ENCODE peak calls at places on chromosomes 6 and 20, in four cellular contexts. One of them, this sample, is unnamed.

GRCh38 chr20:2217857-2218529 is 77.8 kb upstream of the TGM3 start:
- DNase-seq in psoas muscle: no peak
- DNase-seq in Peyer's patch: no peak
- DNase-seq in OCI-LY7: no peak
- DNase-seq in this sample: no peak

GRCh38 chr6:13014551-13015378 is 298.2 kb downstream of the PHACTR1 start:
- DNase-seq in psoas muscle: no peak
- DNase-seq in OCI-LY7: no peak
- DNase-seq in Peyer's patch: peak
- DNase-seq in this sample: no peak

GRCh38 chr6:27468334-27468733 is 4.6 kb downstream of the ZNF184 start:
- DNase-seq in OCI-LY7: no peak
- DNase-seq in Peyer's patch: no peak
- DNase-seq in psoas muscle: no peak
- DNase-seq in this sample: no peak

GRCh38 chr6:80728830-80729229 is 622.4 kb downstream of the BCKDHB start:
- DNase-seq in Peyer's patch: no peak
- DNase-seq in psoas muscle: no peak
- DNase-seq in OCI-LY7: no peak
- DNase-seq in this sample: no peak

GRCh38 chr20:5918856-5919633 is 31.3 kb downstream of the TRMT6 start:
- DNase-seq in OCI-LY7: peak
- DNase-seq in psoas muscle: no peak
- DNase-seq in Peyer's patch: no peak
- DNase-seq in this sample: no peak

GRCh38 chr6:20827798-20828197 is 293.5 kb downstream of the CDKAL1 start:
- DNase-seq in OCI-LY7: no peak
- DNase-seq in psoas muscle: no peak
- DNase-seq in Peyer's patch: no peak
- DNase-seq in this sample: no peak

GRCh38 chr6:33377166-33377565 is 14.5 kb upstream of the KIFC1 start:
- DNase-seq in Peyer's patch: no peak
- DNase-seq in psoas muscle: no peak
- DNase-seq in OCI-LY7: no peak
- DNase-seq in this sample: no peak

GRCh38 chr20:10800288-10800687 is 126.5 kb upstream of the JAG1 start:
- DNase-seq in OCI-LY7: no peak
- DNase-seq in psoas muscle: no peak
- DNase-seq in Peyer's patch: no peak
- DNase-seq in this sample: no peak

GRCh38 chr6:168035098-168035660 is 37.7 kb downstream of the KIF25 start:
- DNase-seq in Peyer's patch: no peak
- DNase-seq in psoas muscle: peak
- DNase-seq in OCI-LY7: no peak
- DNase-seq in this sample: peak

GRCh38 chr20:34995192-34995591 is 39.5 kb downstream of the MYH7B start:
- DNase-seq in psoas muscle: no peak
- DNase-seq in OCI-LY7: no peak
- DNase-seq in Peyer's patch: peak
- DNase-seq in this sample: no peak

GRCh38 chr6:47016916-47017315 is 25.2 kb downstream of the ADGRF1 start:
- DNase-seq in Peyer's patch: no peak
- DNase-seq in OCI-LY7: no peak
- DNase-seq in psoas muscle: no peak
- DNase-seq in this sample: no peak

GRCh38 chr20:63025534-63026331 is 19.0 kb upstream of the BHLHE23 start:
- DNase-seq in OCI-LY7: no peak
- DNase-seq in psoas muscle: peak
- DNase-seq in Peyer's patch: peak
- DNase-seq in this sample: no peak

GRCh38 chr6:167742719-167743303 is 83.9 kb upstream of the AFDN start:
- DNase-seq in OCI-LY7: no peak
- DNase-seq in psoas muscle: no peak
- DNase-seq in Peyer's patch: no peak
- DNase-seq in this sample: no peak

GRCh38 chr20:24705486-24705885 is 236.1 kb downstream of the SYNDIG1 start:
- DNase-seq in OCI-LY7: no peak
- DNase-seq in psoas muscle: no peak
- DNase-seq in Peyer's patch: no peak
- DNase-seq in this sample: no peak

GRCh38 chr20:43389231-43389630 is 68.5 kb upstream of the SRSF6 start:
- DNase-seq in psoas muscle: peak
- DNase-seq in OCI-LY7: no peak
- DNase-seq in Peyer's patch: no peak
- DNase-seq in this sample: no peak

GRCh38 chr20:54068495-54068894 is 1.9 kb downstream of the BCAS1 start:
- DNase-seq in OCI-LY7: no peak
- DNase-seq in Peyer's patch: no peak
- DNase-seq in psoas muscle: no peak
- DNase-seq in this sample: no peak

GRCh38 chr6:161088676-161089328 is 97.2 kb downstream of the MAP3K4 start:
- DNase-seq in Peyer's patch: no peak
- DNase-seq in OCI-LY7: no peak
- DNase-seq in psoas muscle: no peak
- DNase-seq in this sample: no peak

GRCh38 chr6:168447282-168447681 is 6.3 kb downstream of the SMOC2 start:
- DNase-seq in psoas muscle: no peak
- DNase-seq in Peyer's patch: no peak
- DNase-seq in OCI-LY7: no peak
- DNase-seq in this sample: no peak

GRCh38 chr20:38878798-38879197 is 47.4 kb upstream of the FAM83D start:
- DNase-seq in psoas muscle: no peak
- DNase-seq in Peyer's patch: no peak
- DNase-seq in OCI-LY7: peak
- DNase-seq in this sample: no peak

GRCh38 chr6:152380993-152381898 is 255.9 kb downstream of the SYNE1 start:
- DNase-seq in Peyer's patch: peak
- DNase-seq in OCI-LY7: no peak
- DNase-seq in psoas muscle: peak
- DNase-seq in this sample: no peak

GRCh38 chr6:84137989-84138575 is 89.4 kb downstream of the CEP162 start:
- DNase-seq in Peyer's patch: no peak
- DNase-seq in psoas muscle: no peak
- DNase-seq in OCI-LY7: no peak
- DNase-seq in this sample: no peak

GRCh38 chr6:139905404-139906052 is 531.1 kb upstream of the CITED2 start:
- DNase-seq in psoas muscle: no peak
- DNase-seq in OCI-LY7: no peak
- DNase-seq in Peyer's patch: no peak
- DNase-seq in this sample: no peak

GRCh38 chr6:57147955-57148858 is 23.9 kb upstream of the BAG2 start:
- DNase-seq in Peyer's patch: no peak
- DNase-seq in psoas muscle: no peak
- DNase-seq in OCI-LY7: no peak
- DNase-seq in this sample: no peak

GRCh38 chr6:33276864-33277662 is at the start of gene B3GALT4:
- DNase-seq in Peyer's patch: peak
- DNase-seq in psoas muscle: peak
- DNase-seq in OCI-LY7: peak
- DNase-seq in this sample: peak

GRCh38 chr6:156832166-156832743 is 55.1 kb downstream of the ARID1B start:
- DNase-seq in Peyer's patch: no peak
- DNase-seq in OCI-LY7: no peak
- DNase-seq in psoas muscle: no peak
- DNase-seq in this sample: no peak

GRCh38 chr6:85864453-85865401 is 222.0 kb upstream of the SYNCRIP start:
- DNase-seq in OCI-LY7: no peak
- DNase-seq in Peyer's patch: no peak
- DNase-seq in psoas muscle: no peak
- DNase-seq in this sample: no peak

DNA sequence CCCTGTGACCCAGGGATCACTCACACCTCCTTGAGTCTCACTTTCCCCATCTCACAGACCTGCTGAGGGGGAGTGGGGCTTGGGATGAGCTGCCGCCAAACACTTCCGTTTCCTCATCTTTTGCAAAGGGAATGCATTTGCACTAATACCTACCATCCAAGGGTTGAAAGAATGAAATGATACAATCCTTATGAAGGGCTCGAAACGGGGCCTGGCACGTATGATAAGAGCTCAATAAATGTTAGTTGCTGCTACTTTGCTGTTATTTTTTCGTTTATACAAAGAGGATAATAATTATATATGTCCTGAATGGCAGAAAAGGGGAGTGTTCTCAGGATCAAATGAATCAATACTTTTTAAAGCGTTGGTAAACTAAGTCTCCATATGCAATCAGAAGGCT is 6.1 kb upstream of the TFAP2D start:
- DNase-seq in OCI-LY7: no peak
- DNase-seq in Peyer's patch: no peak
- DNase-seq in psoas muscle: no peak
- DNase-seq in this sample: no peak
- TF ChIP-seq CTCF in OCI-LY7: no peak
- TF ChIP-seq CTCF in Peyer's patch: no peak
- TF ChIP-seq CTCF in psoas muscle: no peak
- TF ChIP-seq CTCF in this sample: no peak

DNA sequence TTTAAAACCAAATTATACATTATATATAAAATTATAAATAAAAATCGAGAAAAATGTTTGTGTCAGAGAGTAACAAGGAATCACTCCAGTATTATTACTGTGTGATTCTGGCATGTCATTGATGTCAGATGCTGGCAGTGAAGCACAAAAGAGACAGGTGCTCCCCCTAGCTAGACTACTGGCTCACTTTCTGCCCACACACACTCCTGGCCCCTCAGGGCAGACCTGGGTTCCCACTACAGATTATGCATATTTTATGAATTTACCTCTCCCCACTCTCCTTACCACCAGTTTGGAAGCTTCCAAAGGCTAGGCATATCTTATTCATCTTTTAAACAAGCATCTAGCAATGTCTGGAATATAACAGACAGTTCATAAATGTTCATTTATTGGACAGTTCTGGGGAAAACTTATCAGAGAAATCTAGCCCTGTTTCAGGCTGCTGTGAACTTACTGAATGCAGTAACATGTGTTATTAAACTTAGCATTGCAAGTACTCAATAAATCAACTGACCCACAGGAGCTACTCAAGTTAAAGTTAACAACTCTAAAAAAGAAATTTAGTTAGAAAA is 12.8 kb downstream of the SNX3 start:
- DNase-seq in psoas muscle: no peak
- DNase-seq in Peyer's patch: no peak
- DNase-seq in OCI-LY7: no peak
- DNase-seq in this sample: no peak
- TF ChIP-seq CTCF in psoas muscle: no peak
- TF ChIP-seq CTCF in Peyer's patch: no peak
- TF ChIP-seq CTCF in OCI-LY7: peak
- TF ChIP-seq CTCF in this sample: no peak

GRCh38 chr6:121449331-121449730 is 13.9 kb downstream of the GJA1 start:
- DNase-seq in psoas muscle: no peak
- DNase-seq in OCI-LY7: no peak
- DNase-seq in Peyer's patch: no peak
- DNase-seq in this sample: no peak

GRCh38 chr6:121441477-121441876 is 6.0 kb downstream of the GJA1 start:
- DNase-seq in Peyer's patch: no peak
- DNase-seq in OCI-LY7: no peak
- DNase-seq in psoas muscle: no peak
- DNase-seq in this sample: no peak

GRCh38 chr6:121439456-121440250 is 4.2 kb downstream of the GJA1 start:
- DNase-seq in OCI-LY7: no peak
- DNase-seq in psoas muscle: no peak
- DNase-seq in Peyer's patch: no peak
- DNase-seq in this sample: no peak

GRCh38 chr6:121442591-121442990 is 7.1 kb downstream of the GJA1 start:
- DNase-seq in psoas muscle: no peak
- DNase-seq in OCI-LY7: no peak
- DNase-seq in Peyer's patch: no peak
- DNase-seq in this sample: no peak

GRCh38 chr6:121443953-121444590 is 8.6 kb downstream of the GJA1 start:
- DNase-seq in Peyer's patch: no peak
- DNase-seq in psoas muscle: no peak
- DNase-seq in OCI-LY7: no peak
- DNase-seq in this sample: no peak
- TF ChIP-seq CTCF in Peyer's patch: no peak
- TF ChIP-seq CTCF in psoas muscle: no peak
- TF ChIP-seq CTCF in OCI-LY7: no peak
- TF ChIP-seq CTCF in this sample: no peak

GRCh38 chr6:138372711-138373463 is 4.8 kb upstream of the SMIM28 start:
- DNase-seq in Peyer's patch: no peak
- DNase-seq in psoas muscle: no peak
- DNase-seq in OCI-LY7: no peak
- DNase-seq in this sample: no peak
- TF ChIP-seq CTCF in Peyer's patch: peak
- TF ChIP-seq CTCF in psoas muscle: peak
- TF ChIP-seq CTCF in OCI-LY7: peak
- TF ChIP-seq CTCF in this sample: no peak

GRCh38 chr6:7723554-7723953 is 2.3 kb upstream of the BMP6 start:
- DNase-seq in Peyer's patch: no peak
- DNase-seq in psoas muscle: no peak
- DNase-seq in OCI-LY7: no peak
- DNase-seq in this sample: no peak

GRCh38 chr6:7723041-7723447 is 2.9 kb upstream of the BMP6 start:
- DNase-seq in OCI-LY7: peak
- DNase-seq in Peyer's patch: peak
- DNase-seq in psoas muscle: peak
- DNase-seq in this sample: peak

GRCh38 chr6:7720346-7720745 is 5.6 kb upstream of the BMP6 start:
- DNase-seq in OCI-LY7: no peak
- DNase-seq in Peyer's patch: no peak
- DNase-seq in psoas muscle: no peak
- DNase-seq in this sample: no peak

GRCh38 chr6:7719364-7719763 is 6.5 kb upstream of the BMP6 start:
- DNase-seq in Peyer's patch: no peak
- DNase-seq in OCI-LY7: no peak
- DNase-seq in psoas muscle: no peak
- DNase-seq in this sample: no peak

GRCh38 chr6:7721654-7722053 is 4.2 kb upstream of the BMP6 start:
- DNase-seq in OCI-LY7: peak
- DNase-seq in psoas muscle: no peak
- DNase-seq in Peyer's patch: no peak
- DNase-seq in this sample: peak
- TF ChIP-seq CTCF in OCI-LY7: peak
- TF ChIP-seq CTCF in psoas muscle: peak
- TF ChIP-seq CTCF in Peyer's patch: peak
- TF ChIP-seq CTCF in this sample: peak

DNA sequence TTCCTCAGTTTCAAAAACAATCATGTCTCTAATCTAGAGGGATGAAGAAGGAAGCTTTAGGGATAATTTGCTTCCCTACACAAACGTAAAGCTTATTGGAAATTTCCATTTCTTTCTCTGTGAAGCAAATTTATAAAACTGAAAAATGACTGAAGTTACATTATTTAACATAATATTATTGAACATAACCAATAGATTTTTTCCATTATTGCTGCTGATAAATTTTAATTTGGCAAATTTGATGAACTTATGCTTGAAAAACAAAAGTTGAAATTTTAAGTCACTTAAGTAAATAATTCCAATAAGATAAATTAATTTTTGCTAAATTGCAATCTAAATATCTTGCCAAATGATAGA is 140.9 kb downstream of the GMDS start:
- DNase-seq in OCI-LY7: no peak
- DNase-seq in Peyer's patch: no peak
- DNase-seq in psoas muscle: no peak
- DNase-seq in this sample: no peak
- TF ChIP-seq CTCF in OCI-LY7: peak
- TF ChIP-seq CTCF in Peyer's patch: no peak
- TF ChIP-seq CTCF in psoas muscle: no peak
- TF ChIP-seq CTCF in this sample: no peak

GRCh38 chr6:78835817-78836216 is 31.5 kb upstream of the IRAK1BP1 start:
- DNase-seq in psoas muscle: no peak
- DNase-seq in OCI-LY7: no peak
- DNase-seq in Peyer's patch: no peak
- DNase-seq in this sample: no peak
- TF ChIP-seq CTCF in psoas muscle: no peak
- TF ChIP-seq CTCF in OCI-LY7: peak
- TF ChIP-seq CTCF in Peyer's patch: peak
- TF ChIP-seq CTCF in this sample: no peak